ENCODE peak calls at places on chromosomes 12 and 14, in seven cellular contexts. T is psoas muscle; F is heart left ventricle; S is ovary; M is CD8-positive, alpha-beta memory T cell; X is uterus; Y is GM12864. N is an unnamed sample.
A peak's percentile ranks its signal among the peaks of the same experiment; 100 is the strongest.

GRCh38 chr14:68140111-68140741 is 320.6 kb downstream of the RAD51B start:
- DNase-seq in F (no peak), X (peak; percentile 88), T (no peak), S (peak; percentile 62), Y (no peak), M (no peak), N (peak; percentile 74)

GRCh38 chr12:96208346-96208745 is 14.2 kb downstream of the ELK3 start:
- DNase-seq in M (no peak), Y (no peak), S (no peak), X (no peak), F (no peak), T (no peak), N (no peak)

GRCh38 chr14:31945074-31945613 is 132.0 kb upstream of the ARHGAP5 start:
- DNase-seq in M (no peak), X (no peak), Y (peak; percentile 43), S (no peak), F (no peak), T (no peak), N (peak; percentile 70)

GRCh38 chr12:10612954-10613333 is 465 bp downstream of the MAGOHB start:
- DNase-seq in F (no peak), M (no peak), S (no peak), T (no peak), Y (no peak), X (no peak), N (no peak)

GRCh38 chr14:53542692-53543091 is 389.6 kb upstream of the DDHD1 start:
- DNase-seq in F (no peak), Y (no peak), S (no peak), M (no peak), X (peak; percentile 25), T (no peak), N (peak; percentile 29)

GRCh38 chr14:32202468-32202865 is 602 bp downstream of the RNU6-8 start:
- DNase-seq in Y (no peak), T (no peak), X (no peak), S (no peak), M (no peak), F (no peak), N (no peak)

GRCh38 chr12:57454566-57455373 is at the start of gene INHBE:
- DNase-seq in M (no peak), Y (no peak), F (peak; percentile 35), T (peak; percentile 64), X (no peak), S (no peak), N (no peak)

GRCh38 chr12:52338241-52338960 is 17.2 kb upstream of the KRT83 start:
- DNase-seq in M (no peak), F (no peak), T (no peak), Y (no peak), X (no peak), S (no peak), N (no peak)

GRCh38 chr14:92039073-92039719 is 663 bp downstream of the TRIP11 start:
- DNase-seq in M (peak; percentile 34), T (no peak), S (no peak), Y (no peak), F (no peak), X (no peak), N (peak; percentile 63)

GRCh38 chr14:101062611-101063010 is 159.1 kb upstream of the RTL1 start:
- DNase-seq in X (no peak), S (no peak), Y (no peak), T (no peak), F (peak; percentile 8), M (no peak), N (no peak)

GRCh38 chr12:59839514-59839913 is 243.7 kb downstream of the SLC16A7 start:
- DNase-seq in Y (no peak), T (no peak), X (no peak), F (no peak), S (no peak), M (no peak), N (no peak)

GRCh38 chr12:57388425-57388824 is 42.4 kb downstream of the R3HDM2 start:
- DNase-seq in T (no peak), X (no peak), M (no peak), F (no peak), S (no peak), Y (no peak), N (no peak)

GRCh38 chr14:60179296-60179924 is 14.2 kb upstream of the DHRS7 start:
- DNase-seq in T (peak; percentile 33), S (no peak), F (no peak), M (no peak), X (no peak), Y (no peak), N (no peak)

GRCh38 chr12:27975222-27976136 is 2.9 kb upstream of the PTHLH start:
- DNase-seq in Y (no peak), T (peak; percentile 22), F (peak; percentile 67), M (no peak), S (peak; percentile 22), X (no peak), N (no peak)

GRCh38 chr12:27973487-27973890 is 956 bp upstream of the PTHLH start:
- DNase-seq in F (no peak), Y (no peak), S (no peak), M (no peak), X (no peak), T (no peak), N (no peak)

GRCh38 chr12:27972721-27973120 is at the start of gene PTHLH:
- DNase-seq in F (no peak), M (no peak), Y (no peak), S (no peak), T (no peak), X (no peak), N (no peak)

GRCh38 chr12:27971606-27972005 is 927 bp downstream of the PTHLH start:
- DNase-seq in Y (no peak), S (no peak), M (no peak), X (no peak), F (no peak), T (no peak), N (no peak)

DNA sequence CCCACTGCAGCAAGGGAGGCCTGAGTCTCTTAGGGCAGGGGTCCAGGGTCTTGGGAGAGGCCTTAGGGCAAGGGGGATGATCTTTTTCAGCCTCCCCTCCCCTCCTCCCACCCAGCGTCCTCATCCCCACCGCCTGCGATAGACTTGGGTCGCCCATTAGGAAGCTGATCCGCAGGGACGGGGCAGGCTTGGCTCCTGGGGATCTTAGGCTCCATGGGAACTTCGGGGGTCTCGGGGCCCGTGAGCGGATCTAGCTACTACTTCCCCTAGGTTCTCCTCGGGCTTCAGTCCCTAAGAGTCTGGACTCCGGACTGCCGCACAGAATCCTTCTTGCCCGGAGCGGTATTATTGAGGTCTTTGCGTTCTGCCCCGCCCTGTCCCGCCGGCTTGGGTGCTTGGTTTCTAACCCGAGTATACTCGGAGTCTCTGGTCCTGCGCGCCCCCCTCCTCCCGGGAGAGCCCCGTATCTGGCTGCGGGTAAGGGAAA is 2.2 kb upstream of the PTHLH start:
- DNase-seq in T (no peak), M (no peak), S (no peak), Y (no peak), X (no peak), F (no peak), N (no peak)
- H3K4me3 ChIP-seq in T (peak overlapping the region; percentile 52), M (no peak overlapping the region), S (no peak overlapping the region), Y (no peak overlapping the region), X (peak overlapping the region; percentile 27), F (no peak overlapping the region), N (no peak overlapping the region)

GRCh38 chr12:82505150-82505549 is 146.8 kb downstream of the METTL25 start:
- DNase-seq in M (no peak), X (no peak), F (no peak), Y (no peak), T (no peak), S (no peak), N (no peak)

GRCh38 chr12:82510386-82510785 is 152.1 kb downstream of the METTL25 start:
- DNase-seq in X (no peak), S (no peak), F (no peak), T (no peak), Y (no peak), M (no peak), N (no peak)

GRCh38 chr12:82504411-82504810 is 146.1 kb downstream of the METTL25 start:
- DNase-seq in F (no peak), S (no peak), Y (no peak), M (no peak), X (no peak), T (no peak), N (no peak)

GRCh38 chr12:82507656-82508055 is 149.3 kb downstream of the METTL25 start:
- DNase-seq in T (no peak), M (no peak), S (no peak), F (no peak), X (no peak), Y (no peak), N (no peak)
- H3K4me3 ChIP-seq in T (no peak overlapping the region), M (no peak overlapping the region), S (no peak overlapping the region), F (no peak overlapping the region), X (no peak overlapping the region), Y (no peak overlapping the region), N (no peak overlapping the region)

GRCh38 chr14:73491977-73492552 is 1.3 kb downstream of the RIOX1 start:
- DNase-seq in T (no peak), S (peak; percentile 33), Y (no peak), F (no peak), X (no peak), M (no peak), N (no peak)

GRCh38 chr14:73491256-73491976 is 683 bp downstream of the RIOX1 start:
- DNase-seq in X (peak; percentile 48), S (peak; percentile 47), M (peak; percentile 57), F (peak; percentile 78), Y (no peak), T (peak; percentile 64), N (peak; percentile 80)

GRCh38 chr14:73489481-73490175 is 1.1 kb upstream of the RIOX1 start:
- DNase-seq in X (no peak), Y (no peak), M (no peak), S (no peak), F (no peak), T (no peak), N (no peak)

GRCh38 chr14:73494593-73494992 is 3.9 kb downstream of the RIOX1 start:
- DNase-seq in X (no peak), S (no peak), T (no peak), F (no peak), Y (no peak), M (no peak), N (no peak)

GRCh38 chr14:73492661-73493060 is 1.9 kb downstream of the RIOX1 start:
- DNase-seq in S (no peak), T (no peak), Y (no peak), M (no peak), X (no peak), F (no peak), N (no peak)
- H3K4me3 ChIP-seq in S (no peak overlapping the region), T (peak overlapping the region; percentile 80), Y (no peak overlapping the region), M (no peak overlapping the region), X (no peak overlapping the region), F (no peak overlapping the region), N (no peak overlapping the region)

GRCh38 chr14:37587438-37587837 is 7.6 kb downstream of the FOXA1 start:
- DNase-seq in S (no peak), X (no peak), F (no peak), T (no peak), Y (no peak), M (no peak), N (no peak)
- H3K4me3 ChIP-seq in S (no peak overlapping the region), X (no peak overlapping the region), F (no peak overlapping the region), T (no peak overlapping the region), Y (no peak overlapping the region), M (no peak overlapping the region), N (peak overlapping the region; percentile 28)